ENCODE peak calls at places on chromosome 18, in nine cellular contexts. One of them, this sample, is unnamed. For H3K27me3, the result is how much of the 10 kb centered on the place peaks cover.

GRCh38 chr18:2425426-2426317 is 145.6 kb downstream of the METTL4 start:
- DNase-seq in HepG2: no peak
- DNase-seq in foreskin keratinocyte: peak
- DNase-seq in breast epithelium: no peak
- DNase-seq in psoas muscle: no peak
- DNase-seq in lung: no peak
- DNase-seq in stomach: no peak
- DNase-seq in endothelial cell of umbilical vein: no peak
- DNase-seq in left ventricle myocardium inferior: no peak
- DNase-seq in this sample: no peak

GRCh38 chr18:2971741-2972552 is 41.0 kb downstream of the LPIN2 start:
- DNase-seq in psoas muscle: peak
- DNase-seq in lung: no peak
- DNase-seq in breast epithelium: no peak
- DNase-seq in foreskin keratinocyte: no peak
- DNase-seq in stomach: peak
- DNase-seq in endothelial cell of umbilical vein: no peak
- DNase-seq in HepG2: no peak
- DNase-seq in left ventricle myocardium inferior: peak
- DNase-seq in this sample: peak

GRCh38 chr18:3605562-3606443 is 155.8 kb downstream of the TGIF1 start:
- DNase-seq in HepG2: no peak
- DNase-seq in endothelial cell of umbilical vein: peak
- DNase-seq in breast epithelium: no peak
- DNase-seq in stomach: no peak
- DNase-seq in foreskin keratinocyte: peak
- DNase-seq in left ventricle myocardium inferior: no peak
- DNase-seq in lung: no peak
- DNase-seq in psoas muscle: no peak
- DNase-seq in this sample: no peak

GRCh38 chr18:69817335-69817935 is 130.2 kb downstream of the CD226 start:
- DNase-seq in breast epithelium: no peak
- DNase-seq in HepG2: no peak
- DNase-seq in psoas muscle: no peak
- DNase-seq in endothelial cell of umbilical vein: no peak
- DNase-seq in left ventricle myocardium inferior: no peak
- DNase-seq in stomach: no peak
- DNase-seq in lung: no peak
- DNase-seq in foreskin keratinocyte: peak
- DNase-seq in this sample: no peak

GRCh38 chr18:49464718-49465598 is 4.5 kb upstream of the DYM start:
- DNase-seq in lung: no peak
- DNase-seq in foreskin keratinocyte: no peak
- DNase-seq in left ventricle myocardium inferior: no peak
- DNase-seq in breast epithelium: no peak
- DNase-seq in stomach: no peak
- DNase-seq in HepG2: no peak
- DNase-seq in endothelial cell of umbilical vein: peak
- DNase-seq in psoas muscle: no peak
- DNase-seq in this sample: no peak

GRCh38 chr18:58268849-58269248 is 224.8 kb downstream of the NEDD4L start:
- DNase-seq in left ventricle myocardium inferior: no peak
- DNase-seq in stomach: no peak
- DNase-seq in foreskin keratinocyte: peak
- DNase-seq in HepG2: no peak
- DNase-seq in breast epithelium: no peak
- DNase-seq in psoas muscle: no peak
- DNase-seq in endothelial cell of umbilical vein: peak
- DNase-seq in lung: no peak
- DNase-seq in this sample: no peak

GRCh38 chr18:49727816-49728215 is 85.5 kb downstream of the ACAA2 start:
- DNase-seq in breast epithelium: no peak
- DNase-seq in lung: no peak
- DNase-seq in psoas muscle: no peak
- DNase-seq in foreskin keratinocyte: no peak
- DNase-seq in HepG2: no peak
- DNase-seq in endothelial cell of umbilical vein: no peak
- DNase-seq in left ventricle myocardium inferior: no peak
- DNase-seq in stomach: no peak
- DNase-seq in this sample: no peak

GRCh38 chr18:80154293-80154692 is 45.2 kb downstream of the ADNP2 start:
- DNase-seq in left ventricle myocardium inferior: no peak
- DNase-seq in breast epithelium: no peak
- DNase-seq in HepG2: peak
- DNase-seq in endothelial cell of umbilical vein: peak
- DNase-seq in lung: no peak
- DNase-seq in stomach: no peak
- DNase-seq in foreskin keratinocyte: no peak
- DNase-seq in psoas muscle: no peak
- DNase-seq in this sample: no peak

GRCh38 chr18:2672410-2672809 is 16.9 kb downstream of the SMCHD1 start:
- DNase-seq in stomach: no peak
- DNase-seq in psoas muscle: no peak
- DNase-seq in HepG2: no peak
- DNase-seq in breast epithelium: no peak
- DNase-seq in foreskin keratinocyte: no peak
- DNase-seq in endothelial cell of umbilical vein: no peak
- DNase-seq in lung: no peak
- DNase-seq in left ventricle myocardium inferior: no peak
- DNase-seq in this sample: no peak

GRCh38 chr18:74456409-74457042 is 582 bp downstream of the DIPK1C start:
- DNase-seq in stomach: no peak
- DNase-seq in left ventricle myocardium inferior: peak
- DNase-seq in foreskin keratinocyte: peak
- DNase-seq in psoas muscle: no peak
- DNase-seq in breast epithelium: no peak
- DNase-seq in HepG2: no peak
- DNase-seq in lung: no peak
- DNase-seq in endothelial cell of umbilical vein: no peak
- DNase-seq in this sample: peak

GRCh38 chr18:13885009-13885408 is 30.3 kb downstream of the MC2R start:
- DNase-seq in foreskin keratinocyte: no peak
- DNase-seq in lung: no peak
- DNase-seq in psoas muscle: no peak
- DNase-seq in stomach: no peak
- DNase-seq in left ventricle myocardium inferior: no peak
- DNase-seq in endothelial cell of umbilical vein: no peak
- DNase-seq in HepG2: no peak
- DNase-seq in breast epithelium: no peak
- DNase-seq in this sample: no peak

GRCh38 chr18:47249602-47250001 is 1.9 kb downstream of the SKOR2 start:
- DNase-seq in endothelial cell of umbilical vein: no peak
- DNase-seq in lung: no peak
- DNase-seq in foreskin keratinocyte: no peak
- DNase-seq in breast epithelium: no peak
- DNase-seq in stomach: no peak
- DNase-seq in left ventricle myocardium inferior: no peak
- DNase-seq in HepG2: no peak
- DNase-seq in psoas muscle: no peak
- DNase-seq in this sample: no peak

GRCh38 chr18:47251289-47252120 is at the start of gene SKOR2:
- DNase-seq in lung: no peak
- DNase-seq in breast epithelium: no peak
- DNase-seq in foreskin keratinocyte: no peak
- DNase-seq in HepG2: no peak
- DNase-seq in psoas muscle: no peak
- DNase-seq in endothelial cell of umbilical vein: no peak
- DNase-seq in left ventricle myocardium inferior: no peak
- DNase-seq in stomach: no peak
- DNase-seq in this sample: no peak

GRCh38 chr18:47254341-47254939 is 3.0 kb upstream of the SKOR2 start:
- DNase-seq in HepG2: peak
- DNase-seq in endothelial cell of umbilical vein: peak
- DNase-seq in lung: peak
- DNase-seq in breast epithelium: no peak
- DNase-seq in foreskin keratinocyte: no peak
- DNase-seq in stomach: no peak
- DNase-seq in left ventricle myocardium inferior: peak
- DNase-seq in psoas muscle: no peak
- DNase-seq in this sample: no peak

GRCh38 chr18:47250415-47251046 is 929 bp downstream of the SKOR2 start:
- DNase-seq in endothelial cell of umbilical vein: no peak
- DNase-seq in left ventricle myocardium inferior: no peak
- DNase-seq in stomach: no peak
- DNase-seq in breast epithelium: no peak
- DNase-seq in lung: no peak
- DNase-seq in psoas muscle: no peak
- DNase-seq in HepG2: no peak
- DNase-seq in foreskin keratinocyte: no peak
- DNase-seq in this sample: no peak

DNA sequence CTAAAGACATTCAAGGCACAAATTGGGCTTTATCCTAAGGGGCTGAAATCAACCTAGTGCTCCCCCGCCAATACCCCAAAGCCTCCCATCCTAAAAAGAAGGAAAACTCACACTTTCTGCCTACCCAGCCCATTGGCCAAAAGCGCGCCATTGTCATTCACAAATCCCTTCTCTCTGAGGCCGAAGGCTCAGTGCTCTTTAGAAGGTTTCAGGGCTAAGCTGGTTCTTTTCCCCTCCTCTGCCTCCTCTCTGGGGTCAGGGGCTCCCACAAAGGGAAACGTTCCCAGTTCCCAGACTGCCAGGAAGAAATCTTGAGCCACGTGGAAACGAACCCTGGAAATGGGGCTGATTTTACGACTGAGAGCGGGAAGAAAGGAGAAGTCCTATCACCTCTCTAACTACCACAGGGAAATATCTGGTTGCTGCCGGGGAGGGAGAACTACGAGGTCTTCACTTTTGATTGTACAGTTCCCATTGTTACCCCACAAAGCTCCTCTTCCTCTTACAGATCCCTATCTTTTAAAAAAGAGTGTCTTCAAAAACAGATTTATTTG is 1.7 kb upstream of the SKOR2 start:
- DNase-seq in endothelial cell of umbilical vein: no peak
- DNase-seq in left ventricle myocardium inferior: no peak
- DNase-seq in psoas muscle: no peak
- DNase-seq in stomach: no peak
- DNase-seq in foreskin keratinocyte: no peak
- DNase-seq in lung: no peak
- DNase-seq in breast epithelium: no peak
- DNase-seq in HepG2: no peak
- DNase-seq in this sample: no peak
- H3K27me3 ChIP-seq in endothelial cell of umbilical vein: half or more
- H3K27me3 ChIP-seq in left ventricle myocardium inferior: half or more
- H3K27me3 ChIP-seq in psoas muscle: half or more
- H3K27me3 ChIP-seq in stomach: half or more
- H3K27me3 ChIP-seq in foreskin keratinocyte: half or more
- H3K27me3 ChIP-seq in lung: under half
- H3K27me3 ChIP-seq in breast epithelium: under half
- H3K27me3 ChIP-seq in HepG2: under half
- H3K27me3 ChIP-seq in this sample: under half

GRCh38 chr18:808502-808901 is 3.5 kb downstream of the YES1 start:
- DNase-seq in breast epithelium: no peak
- DNase-seq in HepG2: no peak
- DNase-seq in left ventricle myocardium inferior: no peak
- DNase-seq in lung: no peak
- DNase-seq in foreskin keratinocyte: no peak
- DNase-seq in endothelial cell of umbilical vein: no peak
- DNase-seq in psoas muscle: no peak
- DNase-seq in stomach: no peak
- DNase-seq in this sample: no peak
- H3K27me3 ChIP-seq in breast epithelium: under half
- H3K27me3 ChIP-seq in HepG2: under half
- H3K27me3 ChIP-seq in left ventricle myocardium inferior: under half
- H3K27me3 ChIP-seq in lung: under half
- H3K27me3 ChIP-seq in foreskin keratinocyte: under half
- H3K27me3 ChIP-seq in endothelial cell of umbilical vein: under half
- H3K27me3 ChIP-seq in psoas muscle: under half
- H3K27me3 ChIP-seq in stomach: under half
- H3K27me3 ChIP-seq in this sample: under half

GRCh38 chr18:78979058-78979680 is 449 bp upstream of the SALL3 start:
- DNase-seq in left ventricle myocardium inferior: no peak
- DNase-seq in breast epithelium: no peak
- DNase-seq in psoas muscle: no peak
- DNase-seq in foreskin keratinocyte: no peak
- DNase-seq in stomach: no peak
- DNase-seq in endothelial cell of umbilical vein: no peak
- DNase-seq in HepG2: no peak
- DNase-seq in lung: no peak
- DNase-seq in this sample: no peak

GRCh38 chr18:78976697-78977626 is 2.7 kb upstream of the SALL3 start:
- DNase-seq in psoas muscle: no peak
- DNase-seq in lung: no peak
- DNase-seq in left ventricle myocardium inferior: no peak
- DNase-seq in endothelial cell of umbilical vein: no peak
- DNase-seq in foreskin keratinocyte: no peak
- DNase-seq in HepG2: no peak
- DNase-seq in stomach: no peak
- DNase-seq in breast epithelium: no peak
- DNase-seq in this sample: no peak

GRCh38 chr18:78979682-78980278 is at the start of gene SALL3:
- DNase-seq in breast epithelium: no peak
- DNase-seq in stomach: no peak
- DNase-seq in HepG2: no peak
- DNase-seq in left ventricle myocardium inferior: no peak
- DNase-seq in endothelial cell of umbilical vein: no peak
- DNase-seq in lung: no peak
- DNase-seq in psoas muscle: no peak
- DNase-seq in foreskin keratinocyte: no peak
- DNase-seq in this sample: no peak

GRCh38 chr18:78978336-78979057 is 1.1 kb upstream of the SALL3 start:
- DNase-seq in HepG2: no peak
- DNase-seq in stomach: no peak
- DNase-seq in breast epithelium: no peak
- DNase-seq in left ventricle myocardium inferior: no peak
- DNase-seq in psoas muscle: no peak
- DNase-seq in lung: no peak
- DNase-seq in endothelial cell of umbilical vein: no peak
- DNase-seq in foreskin keratinocyte: no peak
- DNase-seq in this sample: no peak

DNA sequence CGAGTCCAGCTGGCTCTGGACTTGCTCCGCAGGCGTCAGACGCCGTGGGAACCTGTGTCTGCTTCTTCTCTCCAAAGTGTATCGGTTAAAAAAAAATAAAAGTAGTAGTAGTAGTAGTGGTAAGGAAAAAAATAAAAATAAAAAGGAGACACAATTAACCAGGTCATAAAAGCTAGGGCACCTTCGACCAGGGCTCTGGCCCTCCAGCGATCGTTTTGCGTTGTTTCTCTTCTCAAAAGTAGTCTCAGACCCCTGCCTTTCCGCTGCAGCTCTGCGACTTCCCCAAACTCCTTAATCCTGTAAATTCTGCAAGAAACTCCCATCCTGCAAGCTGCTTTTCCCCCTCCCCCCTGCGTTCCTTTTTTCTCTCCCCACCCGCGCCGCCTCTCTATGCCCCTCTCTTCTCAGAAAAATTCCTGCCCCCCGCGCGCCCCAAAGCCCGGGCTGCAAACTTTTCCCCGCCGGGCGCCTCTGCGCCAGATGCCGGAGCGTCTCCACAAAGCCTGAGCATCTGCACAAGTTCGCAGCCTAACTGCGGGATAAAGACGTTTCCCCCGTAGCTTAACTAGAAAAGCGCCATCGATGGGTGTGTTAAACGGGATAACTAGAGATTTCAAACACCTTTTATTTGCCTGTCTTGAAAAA is 1.9 kb upstream of the SALL3 start:
- DNase-seq in breast epithelium: no peak
- DNase-seq in HepG2: no peak
- DNase-seq in stomach: no peak
- DNase-seq in psoas muscle: no peak
- DNase-seq in left ventricle myocardium inferior: no peak
- DNase-seq in foreskin keratinocyte: no peak
- DNase-seq in lung: no peak
- DNase-seq in endothelial cell of umbilical vein: no peak
- DNase-seq in this sample: no peak
- H3K27me3 ChIP-seq in breast epithelium: under half
- H3K27me3 ChIP-seq in HepG2: under half
- H3K27me3 ChIP-seq in stomach: half or more
- H3K27me3 ChIP-seq in psoas muscle: half or more
- H3K27me3 ChIP-seq in left ventricle myocardium inferior: half or more
- H3K27me3 ChIP-seq in foreskin keratinocyte: half or more
- H3K27me3 ChIP-seq in lung: half or more
- H3K27me3 ChIP-seq in endothelial cell of umbilical vein: half or more
- H3K27me3 ChIP-seq in this sample: under half

GRCh38 chr18:59272221-59272888 is 899 bp downstream of the RAX start:
- DNase-seq in breast epithelium: no peak
- DNase-seq in foreskin keratinocyte: no peak
- DNase-seq in lung: no peak
- DNase-seq in left ventricle myocardium inferior: no peak
- DNase-seq in psoas muscle: no peak
- DNase-seq in stomach: no peak
- DNase-seq in HepG2: no peak
- DNase-seq in endothelial cell of umbilical vein: no peak
- DNase-seq in this sample: no peak
- H3K27me3 ChIP-seq in breast epithelium: under half
- H3K27me3 ChIP-seq in foreskin keratinocyte: under half
- H3K27me3 ChIP-seq in lung: under half
- H3K27me3 ChIP-seq in left ventricle myocardium inferior: under half
- H3K27me3 ChIP-seq in psoas muscle: half or more
- H3K27me3 ChIP-seq in stomach: half or more
- H3K27me3 ChIP-seq in HepG2: under half
- H3K27me3 ChIP-seq in endothelial cell of umbilical vein: half or more
- H3K27me3 ChIP-seq in this sample: under half